ENCODE peak calls at places on chromosomes 12 and 14, in ten cellular contexts. C, M, B, D, E, O, Q, K, N and I are unnamed samples.

GRCh38 chr12:26112703-26113147 is 12.1 kb downstream of the BHLHE41 start:
- DNase-seq in C (no peak), M (no peak), B (no peak), D (no peak), E (no peak), O (no peak), Q (no peak), K (no peak), N (no peak), I (peak)

GRCh38 chr12:101042211-101042610 is 167.8 kb downstream of the SLC5A8 start:
- DNase-seq in C (no peak), M (no peak), B (no peak), D (peak), E (no peak), O (no peak), Q (no peak), K (no peak), N (no peak), I (no peak)

GRCh38 chr12:93441111-93441616 is 583 bp downstream of the UBE2N start:
- DNase-seq in C (no peak), M (peak), B (peak), D (peak), E (no peak), O (peak), Q (no peak), K (peak), N (no peak), I (no peak)

GRCh38 chr12:71945121-71945520 is 6.5 kb downstream of the TPH2 start:
- DNase-seq in C (no peak), M (no peak), B (no peak), D (no peak), E (no peak), O (no peak), Q (no peak), K (no peak), N (no peak), I (peak)

GRCh38 chr12:111757361-111758119 is 9.2 kb upstream of the ALDH2 start:
- DNase-seq in C (peak), M (no peak), B (no peak), D (no peak), E (peak), O (peak), Q (peak), K (no peak), N (no peak), I (peak)

GRCh38 chr12:3973269-3973884 is 100.2 kb upstream of the PARP11 start:
- DNase-seq in C (no peak), M (no peak), B (no peak), D (no peak), E (no peak), O (no peak), Q (no peak), K (no peak), N (no peak), I (no peak)

GRCh38 chr12:124713041-124713435 is 145.6 kb upstream of the NCOR2 start:
- DNase-seq in C (no peak), M (no peak), B (no peak), D (peak), E (no peak), O (no peak), Q (no peak), K (no peak), N (no peak), I (no peak)

GRCh38 chr12:56358836-56359532 is 923 bp downstream of the STAT2 start:
- DNase-seq in C (peak), M (no peak), B (no peak), D (no peak), E (peak), O (no peak), Q (peak), K (peak), N (no peak), I (peak)

GRCh38 chr12:113500662-113501435 is 29.2 kb upstream of the LHX5 start:
- DNase-seq in C (no peak), M (no peak), B (no peak), D (no peak), E (no peak), O (peak), Q (no peak), K (no peak), N (no peak), I (no peak)

GRCh38 chr14:77303417-77304156 is 17.1 kb downstream of the POMT2 start:
- DNase-seq in C (peak), M (no peak), B (no peak), D (no peak), E (peak), O (no peak), Q (peak), K (peak), N (no peak), I (peak)

GRCh38 chr14:90666571-90666970 is 149.7 kb downstream of the TTC7B start:
- DNase-seq in C (no peak), M (no peak), B (no peak), D (peak), E (no peak), O (no peak), Q (no peak), K (no peak), N (no peak), I (no peak)

GRCh38 chr12:130818381-130819247 is 20.4 kb downstream of the STX2 start:
- DNase-seq in C (peak), M (peak), B (peak), D (peak), E (no peak), O (peak), Q (no peak), K (peak), N (peak), I (peak)

GRCh38 chr12:115452751-115453281 is 768.8 kb upstream of the TBX3 start:
- DNase-seq in C (no peak), M (no peak), B (no peak), D (no peak), E (no peak), O (no peak), Q (no peak), K (no peak), N (no peak), I (no peak)

GRCh38 chr14:58098507-58098906 is 53.5 kb downstream of the ARMH4 start:
- DNase-seq in C (no peak), M (no peak), B (no peak), D (peak), E (no peak), O (no peak), Q (no peak), K (no peak), N (no peak), I (no peak)

GRCh38 chr12:51056242-51056641 is 8.1 kb downstream of the LETMD1 start:
- DNase-seq in C (peak), M (no peak), B (no peak), D (no peak), E (peak), O (no peak), Q (peak), K (no peak), N (no peak), I (peak)

GRCh38 chr14:94337274-94337673 is 14.1 kb upstream of the SERPINA6 start:
- DNase-seq in C (peak), M (no peak), B (no peak), D (no peak), E (no peak), O (no peak), Q (peak), K (peak), N (no peak), I (peak)

GRCh38 chr14:105059035-105059916 is 6.0 kb downstream of the GPR132 start:
- DNase-seq in C (no peak), M (no peak), B (no peak), D (no peak), E (no peak), O (no peak), Q (no peak), K (peak), N (no peak), I (peak)

GRCh38 chr12:30278401-30278800 is 417.3 kb downstream of the IPO8 start:
- DNase-seq in C (no peak), M (no peak), B (no peak), D (no peak), E (no peak), O (no peak), Q (no peak), K (no peak), N (no peak), I (no peak)

GRCh38 chr14:52402812-52403526 is 88.9 kb downstream of the PTGER2 start:
- DNase-seq in C (peak), M (no peak), B (no peak), D (no peak), E (peak), O (no peak), Q (peak), K (peak), N (no peak), I (peak)

GRCh38 chr12:115023279-115023678 is 339.3 kb upstream of the TBX3 start:
- DNase-seq in C (peak), M (no peak), B (no peak), D (peak), E (no peak), O (no peak), Q (peak), K (peak), N (no peak), I (peak)

GRCh38 chr12:2285462-2285861 is 232.7 kb downstream of the CACNA1C start:
- DNase-seq in C (no peak), M (no peak), B (no peak), D (no peak), E (no peak), O (no peak), Q (no peak), K (no peak), N (no peak), I (no peak)

GRCh38 chr12:88715673-88716072 is 135.4 kb upstream of the KITLG start:
- DNase-seq in C (no peak), M (no peak), B (no peak), D (no peak), E (no peak), O (no peak), Q (no peak), K (no peak), N (no peak), I (no peak)

GRCh38 chr14:59317346-59317745 is 128.9 kb downstream of the DAAM1 start:
- DNase-seq in C (no peak), M (no peak), B (no peak), D (no peak), E (no peak), O (no peak), Q (no peak), K (no peak), N (no peak), I (no peak)

GRCh38 chr14:34930591-34931069 is 52.2 kb upstream of the SRP54 start:
- DNase-seq in C (no peak), M (no peak), B (no peak), D (no peak), E (no peak), O (peak), Q (no peak), K (no peak), N (no peak), I (no peak)

GRCh38 chr12:74660442-74660841 is 122.8 kb downstream of the ATXN7L3B start:
- DNase-seq in C (no peak), M (no peak), B (no peak), D (no peak), E (no peak), O (no peak), Q (no peak), K (no peak), N (no peak), I (no peak)

GRCh38 chr12:67792185-67792584 is 143.6 kb downstream of the DYRK2 start:
- DNase-seq in C (no peak), M (no peak), B (no peak), D (no peak), E (no peak), O (no peak), Q (no peak), K (no peak), N (no peak), I (no peak)

GRCh38 chr12:13342971-13343370 is 146.4 kb downstream of the EMP1 start:
- DNase-seq in C (no peak), M (peak), B (no peak), D (no peak), E (no peak), O (no peak), Q (peak), K (no peak), N (no peak), I (peak)

GRCh38 chr14:98290596-98290995 is 981.4 kb downstream of the BCL11B start:
- DNase-seq in C (no peak), M (no peak), B (no peak), D (no peak), E (no peak), O (no peak), Q (no peak), K (no peak), N (no peak), I (no peak)